ENCODE peak calls at places on chromosomes 6 and 20, in four cellular contexts. One of them, this sample, is unnamed.

GRCh38 chr6:166944666-166945256 is 11.6 kb downstream of the RNASET2 start:
- DNase-seq in K562: no peak
- DNase-seq in HepG2: no peak
- DNase-seq in HCT116: no peak
- DNase-seq in this sample: no peak

GRCh38 chr6:71375676-71376075 is 87.1 kb downstream of the OGFRL1 start:
- DNase-seq in K562: no peak
- DNase-seq in HepG2: peak; percentile 39
- DNase-seq in HCT116: no peak
- DNase-seq in this sample: no peak

GRCh38 chr6:47096233-47096887 is 54.2 kb upstream of the ADGRF1 start:
- DNase-seq in HCT116: no peak
- DNase-seq in HepG2: no peak
- DNase-seq in K562: no peak
- DNase-seq in this sample: no peak

GRCh38 chr20:57394087-57395082 is 3.2 kb downstream of the RBM38 start:
- DNase-seq in HepG2: no peak
- DNase-seq in K562: no peak
- DNase-seq in HCT116: no peak
- DNase-seq in this sample: no peak

GRCh38 chr6:33301877-33302276 is 3.1 kb upstream of the RGL2 start:
- DNase-seq in K562: no peak
- DNase-seq in HepG2: no peak
- DNase-seq in HCT116: no peak
- DNase-seq in this sample: no peak

GRCh38 chr20:49508435-49509199 is 26.1 kb upstream of the KCNB1 start:
- DNase-seq in K562: peak; percentile 50
- DNase-seq in HCT116: peak; percentile 28
- DNase-seq in HepG2: peak; percentile 56
- DNase-seq in this sample: peak; percentile 42

GRCh38 chr6:130018830-130019795 is 732 bp downstream of the L3MBTL3 start:
- DNase-seq in K562: peak; percentile 47
- DNase-seq in HepG2: no peak
- DNase-seq in HCT116: no peak
- DNase-seq in this sample: no peak

GRCh38 chr6:150590448-150590847 is 9.2 kb upstream of the PLEKHG1 start:
- DNase-seq in K562: no peak
- DNase-seq in HCT116: no peak
- DNase-seq in HepG2: no peak
- DNase-seq in this sample: no peak

GRCh38 chr20:24465168-24465567 is 4.3 kb upstream of the SYNDIG1 start:
- DNase-seq in HCT116: no peak
- DNase-seq in HepG2: no peak
- DNase-seq in K562: no peak
- DNase-seq in this sample: no peak

GRCh38 chr6:156778615-156779205 is 1.5 kb downstream of the ARID1B start:
- DNase-seq in HCT116: no peak
- DNase-seq in HepG2: peak; percentile 34
- DNase-seq in K562: peak; percentile 71
- DNase-seq in this sample: no peak

GRCh38 chr6:6218246-6219085 is 102.0 kb downstream of the F13A1 start:
- DNase-seq in K562: peak; percentile 30
- DNase-seq in HepG2: no peak
- DNase-seq in HCT116: no peak
- DNase-seq in this sample: no peak

GRCh38 chr20:36105731-36106226 is 48.8 kb upstream of the EPB41L1 start:
- DNase-seq in HepG2: no peak
- DNase-seq in HCT116: no peak
- DNase-seq in K562: no peak
- DNase-seq in this sample: no peak

GRCh38 chr20:19711126-19711525 is 46.9 kb upstream of the RIN2 start:
- DNase-seq in K562: no peak
- DNase-seq in HepG2: no peak
- DNase-seq in HCT116: no peak
- DNase-seq in this sample: no peak

GRCh38 chr20:38171301-38172010 is 6.4 kb upstream of the TGM2 start:
- DNase-seq in HepG2: peak; percentile 71
- DNase-seq in HCT116: no peak
- DNase-seq in K562: peak; percentile 42
- DNase-seq in this sample: no peak

GRCh38 chr6:27591660-27592059 is 118.8 kb upstream of the ZNF184 start:
- DNase-seq in K562: peak; percentile 86
- DNase-seq in HepG2: peak; percentile 72
- DNase-seq in HCT116: no peak
- DNase-seq in this sample: peak; percentile 78

GRCh38 chr20:62921119-62921687 is 5.1 kb downstream of the DIDO1 start:
- DNase-seq in HepG2: peak; percentile 88
- DNase-seq in K562: peak; percentile 79
- DNase-seq in HCT116: peak; percentile 49
- DNase-seq in this sample: peak; percentile 32

GRCh38 chr20:45506398-45506797 is 9.0 kb downstream of the SPINT3 start:
- DNase-seq in HepG2: peak; percentile 17
- DNase-seq in HCT116: no peak
- DNase-seq in K562: no peak
- DNase-seq in this sample: no peak

GRCh38 chr6:28161410-28162079 is 19.9 kb downstream of the ZKSCAN8 start:
- DNase-seq in K562: peak; percentile 95
- DNase-seq in HepG2: peak; percentile 79
- DNase-seq in HCT116: no peak
- DNase-seq in this sample: no peak

GRCh38 chr6:108186226-108186625 is 20.4 kb downstream of the NR2E1 start:
- DNase-seq in HepG2: no peak
- DNase-seq in HCT116: no peak
- DNase-seq in K562: no peak
- DNase-seq in this sample: no peak

GRCh38 chr6:43910638-43911353 is 140.8 kb downstream of the VEGFA start:
- DNase-seq in K562: peak; percentile 73
- DNase-seq in HepG2: no peak
- DNase-seq in HCT116: peak; percentile 73
- DNase-seq in this sample: no peak

GRCh38 chr20:48652961-48653705 is 174.7 kb downstream of the PREX1 start:
- DNase-seq in HepG2: no peak
- DNase-seq in HCT116: no peak
- DNase-seq in K562: no peak
- DNase-seq in this sample: no peak

GRCh38 chr20:64143018-64143801 is 21.0 kb upstream of the MYT1 start:
- DNase-seq in HepG2: no peak
- DNase-seq in HCT116: no peak
- DNase-seq in K562: no peak
- DNase-seq in this sample: no peak

GRCh38 chr6:90233994-90234393 is 62.6 kb downstream of the BACH2 start:
- DNase-seq in HCT116: no peak
- DNase-seq in K562: no peak
- DNase-seq in HepG2: no peak
- DNase-seq in this sample: no peak

GRCh38 chr6:12436224-12436623 is 146.1 kb downstream of the EDN1 start:
- DNase-seq in HepG2: no peak
- DNase-seq in K562: no peak
- DNase-seq in HCT116: no peak
- DNase-seq in this sample: no peak

GRCh38 chr6:7045746-7046145 is 62.0 kb upstream of the RREB1 start:
- DNase-seq in HepG2: no peak
- DNase-seq in HCT116: no peak
- DNase-seq in K562: no peak
- DNase-seq in this sample: no peak

GRCh38 chr20:56422131-56422823 is 10.2 kb downstream of the CASS4 start:
- DNase-seq in K562: peak; percentile 82
- DNase-seq in HepG2: peak; percentile 81
- DNase-seq in HCT116: peak; percentile 38
- DNase-seq in this sample: no peak

GRCh38 chr20:64104667-64105451 is 2.5 kb downstream of the NPBWR2 start:
- DNase-seq in HCT116: no peak
- DNase-seq in K562: no peak
- DNase-seq in HepG2: no peak
- DNase-seq in this sample: no peak

GRCh38 chr20:47231382-47232042 is 125.0 kb downstream of the ZMYND8 start:
- DNase-seq in HCT116: no peak
- DNase-seq in HepG2: no peak
- DNase-seq in K562: no peak
- DNase-seq in this sample: no peak

GRCh38 chr20:47227119-47227518 is 129.4 kb downstream of the ZMYND8 start:
- DNase-seq in K562: no peak
- DNase-seq in HepG2: no peak
- DNase-seq in HCT116: no peak
- DNase-seq in this sample: no peak

GRCh38 chr20:47230811-47231256 is 125.7 kb downstream of the ZMYND8 start:
- DNase-seq in K562: no peak
- DNase-seq in HepG2: no peak
- DNase-seq in HCT116: no peak
- DNase-seq in this sample: no peak

GRCh38 chr20:47227576-47227975 is 128.9 kb downstream of the ZMYND8 start:
- DNase-seq in HCT116: no peak
- DNase-seq in K562: no peak
- DNase-seq in HepG2: no peak
- DNase-seq in this sample: no peak

GRCh38 chr20:47228654-47229053 is 127.8 kb downstream of the ZMYND8 start:
- DNase-seq in HepG2: no peak
- DNase-seq in HCT116: no peak
- DNase-seq in K562: no peak
- DNase-seq in this sample: no peak
- TF ChIP-seq POLR2AphosphoS5 in HepG2: no peak
- TF ChIP-seq POLR2AphosphoS5 in HCT116: no peak
- TF ChIP-seq POLR2AphosphoS5 in K562: no peak
- TF ChIP-seq POLR2AphosphoS5 in this sample: no peak

GRCh38 chr6:26186652-26187051 is 99.4 kb downstream of the HFE start:
- DNase-seq in HepG2: no peak
- DNase-seq in HCT116: no peak
- DNase-seq in K562: no peak
- DNase-seq in this sample: no peak

GRCh38 chr6:26189905-26190304 is 102.7 kb downstream of the HFE start:
- DNase-seq in K562: no peak
- DNase-seq in HCT116: no peak
- DNase-seq in HepG2: no peak
- DNase-seq in this sample: no peak

GRCh38 chr6:26185802-26186201 is 98.6 kb downstream of the HFE start:
- DNase-seq in HCT116: no peak
- DNase-seq in HepG2: no peak
- DNase-seq in K562: no peak
- DNase-seq in this sample: no peak

GRCh38 chr6:26187292-26187691 is 100.1 kb downstream of the HFE start:
- DNase-seq in HepG2: no peak
- DNase-seq in HCT116: no peak
- DNase-seq in K562: no peak
- DNase-seq in this sample: no peak

GRCh38 chr6:26187981-26188635 is 100.9 kb downstream of the HFE start:
- DNase-seq in K562: peak; percentile 91
- DNase-seq in HepG2: peak; percentile 76
- DNase-seq in HCT116: peak; percentile 39
- DNase-seq in this sample: no peak
- H3K9ac ChIP-seq in K562: peak overlapping the region; percentile 97
- H3K9ac ChIP-seq in HepG2: peak overlapping the region; percentile 81
- H3K9ac ChIP-seq in HCT116: peak overlapping the region; percentile 85
- H3K9ac ChIP-seq in this sample: peak overlapping the region; percentile 78

GRCh38 chr6:52547647-52548352 is 29.1 kb downstream of the TRAM2 start:
- DNase-seq in HCT116: no peak
- DNase-seq in K562: peak; percentile 21
- DNase-seq in HepG2: peak; percentile 83
- DNase-seq in this sample: no peak
- H3K4me3 ChIP-seq in HCT116: no peak overlapping the region
- H3K4me3 ChIP-seq in K562: no peak overlapping the region
- H3K4me3 ChIP-seq in HepG2: no peak overlapping the region
- H3K4me3 ChIP-seq in this sample: no peak overlapping the region

DNA sequence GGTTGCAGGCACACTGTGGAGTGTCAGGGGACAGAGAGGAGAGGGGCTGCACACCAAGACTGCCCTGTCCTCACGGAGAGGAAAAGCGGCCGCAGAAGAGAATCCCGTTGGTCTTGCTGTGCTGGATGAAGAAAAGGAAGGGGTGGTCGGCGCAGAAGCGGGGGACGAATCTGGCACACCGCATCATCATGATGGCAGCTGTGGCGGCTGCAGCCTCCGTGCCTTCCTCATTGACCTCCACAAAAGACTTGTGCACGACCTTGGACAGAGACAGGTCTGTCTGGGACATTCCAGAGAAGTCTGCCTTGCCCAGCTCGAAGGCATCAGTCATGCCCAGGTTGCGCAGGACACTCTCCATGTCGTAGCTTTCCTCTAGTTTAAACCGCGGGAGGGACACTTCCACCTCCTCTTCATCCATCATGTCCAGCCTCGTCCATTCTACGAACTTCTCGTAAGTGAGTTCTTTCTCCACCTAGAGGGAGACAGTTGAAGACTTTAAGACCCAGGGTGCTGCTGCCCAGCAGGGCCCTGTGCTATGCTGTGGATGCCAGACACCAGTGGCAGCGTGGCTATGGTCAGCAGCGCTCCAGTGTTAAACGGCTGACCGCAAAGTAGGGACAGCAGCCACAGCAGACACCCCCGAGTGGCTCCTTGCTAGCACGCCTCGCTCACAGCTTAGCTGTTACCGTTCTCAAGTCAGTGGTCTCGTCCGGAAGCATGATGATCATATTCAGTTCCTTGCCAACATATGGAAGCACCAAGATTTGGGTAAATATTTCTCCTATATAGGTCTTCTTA is 22.9 kb downstream of the SERPINB6 start:
- DNase-seq in HCT116: no peak
- DNase-seq in HepG2: no peak
- DNase-seq in K562: no peak
- DNase-seq in this sample: no peak
- TF ChIP-seq POLR2AphosphoS5 in HCT116: no peak
- TF ChIP-seq POLR2AphosphoS5 in HepG2: no peak
- TF ChIP-seq POLR2AphosphoS5 in K562: no peak
- TF ChIP-seq POLR2AphosphoS5 in this sample: no peak

DNA sequence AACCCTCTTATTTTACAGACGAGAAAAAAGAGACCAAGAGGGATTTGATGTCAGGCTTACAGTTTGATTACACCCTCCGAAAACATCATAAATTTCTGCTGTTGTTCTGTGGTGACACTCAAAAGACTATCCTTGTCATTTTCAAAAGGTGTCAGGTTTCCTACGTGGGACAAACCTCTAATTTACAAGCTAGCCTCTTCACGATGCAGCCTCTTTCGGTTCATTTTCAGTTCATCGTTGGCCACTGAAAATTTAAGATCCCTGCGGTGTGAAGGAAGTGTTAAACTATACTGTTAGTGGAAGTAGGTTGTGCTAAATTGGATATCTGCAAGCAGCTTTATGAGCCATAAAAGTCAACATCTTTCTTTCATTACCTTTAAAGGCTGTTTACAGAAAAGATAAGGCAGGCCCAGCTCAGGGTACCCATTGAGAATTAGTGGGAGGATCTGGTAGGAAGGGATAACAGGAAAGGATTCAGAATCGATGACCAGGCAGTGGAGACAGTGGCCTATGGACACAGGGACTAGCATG is 329.2 kb upstream of the SOX4 start:
- DNase-seq in K562: peak; percentile 16
- DNase-seq in HepG2: no peak
- DNase-seq in HCT116: no peak
- DNase-seq in this sample: no peak
- H3K9ac ChIP-seq in K562: peak overlapping the region; percentile 5
- H3K9ac ChIP-seq in HepG2: no peak overlapping the region
- H3K9ac ChIP-seq in HCT116: no peak overlapping the region
- H3K9ac ChIP-seq in this sample: no peak overlapping the region

GRCh38 chr20:9514461-9515210 is at the start of gene LAMP5:
- DNase-seq in K562: no peak
- DNase-seq in HCT116: no peak
- DNase-seq in HepG2: no peak
- DNase-seq in this sample: no peak
- H3K4me3 ChIP-seq in K562: no peak within 1 kb of the TSS
- H3K4me3 ChIP-seq in HCT116: no peak within 1 kb of the TSS
- H3K4me3 ChIP-seq in HepG2: no peak within 1 kb of the TSS
- H3K4me3 ChIP-seq in this sample: peak within 1 kb of the TSS; percentile 11

GRCh38 chr20:50837532-50838321 is 42.9 kb downstream of the BCAS4 start:
- DNase-seq in HepG2: no peak
- DNase-seq in K562: peak; percentile 78
- DNase-seq in HCT116: no peak
- DNase-seq in this sample: peak; percentile 24
- TF ChIP-seq POLR2AphosphoS5 in HepG2: no peak
- TF ChIP-seq POLR2AphosphoS5 in K562: no peak
- TF ChIP-seq POLR2AphosphoS5 in HCT116: no peak
- TF ChIP-seq POLR2AphosphoS5 in this sample: no peak